ENCODE peak calls at places on chromosome 20, in five cellular contexts. S is heart left ventricle, H is A549, L is astrocyte, N is AG10803. A is an unnamed sample.
A peak's percentile ranks its signal among the peaks of the same experiment; 100 is the strongest.

GRCh38 chr20:34948030-34948429 is 7.6 kb downstream of the GSS start:
- DNase-seq in H (no peak), N (peak; percentile 87), S (no peak), L (peak; percentile 72), A (no peak)

GRCh38 chr20:53402233-53403005 is 191.2 kb downstream of the ZNF217 start:
- DNase-seq in N (no peak), S (no peak), H (no peak), L (no peak), A (no peak)

GRCh38 chr20:31605902-31606677 is 1.0 kb downstream of the ID1 start:
- DNase-seq in H (no peak), L (no peak), N (no peak), S (no peak), A (no peak)

GRCh38 chr20:38192323-38192885 is 27.3 kb upstream of the TGM2 start:
- DNase-seq in S (no peak), L (no peak), H (no peak), N (no peak), A (no peak)

GRCh38 chr20:24768977-24769675 is 179.9 kb upstream of the CST7 start:
- DNase-seq in L (no peak), H (no peak), N (no peak), S (no peak), A (no peak)

GRCh38 chr20:62274332-62275262 is 28.2 kb upstream of the ADRM1 start:
- DNase-seq in L (no peak), S (no peak), H (no peak), N (no peak), A (no peak)

GRCh38 chr20:24783631-24784492 is 165.2 kb upstream of the CST7 start:
- DNase-seq in L (no peak), N (no peak), H (peak; percentile 19), S (no peak), A (no peak)

GRCh38 chr20:7161690-7162089 is 394.2 kb downstream of the BMP2 start:
- DNase-seq in N (no peak), S (no peak), H (peak; percentile 9), L (no peak), A (no peak)

GRCh38 chr20:10793741-10794140 is 119.9 kb upstream of the JAG1 start:
- DNase-seq in S (no peak), N (no peak), L (no peak), H (no peak), A (no peak)

GRCh38 chr20:56400001-56400640 is 7.7 kb downstream of the CSTF1 start:
- DNase-seq in H (peak; percentile 71), N (peak; percentile 80), L (peak; percentile 46), S (peak; percentile 58), A (no peak)

GRCh38 chr20:5862703-5863039 is 87.7 kb downstream of the TRMT6 start:
- DNase-seq in H (no peak), N (no peak), S (no peak), L (no peak), A (no peak)

GRCh38 chr20:16267526-16267925 is 305.7 kb downstream of the KIF16B start:
- DNase-seq in L (no peak), S (no peak), N (no peak), H (no peak), A (no peak)

GRCh38 chr20:62097881-62098407 is 24.3 kb upstream of the LSM14B start:
- DNase-seq in L (no peak), N (no peak), S (no peak), H (no peak), A (no peak)

GRCh38 chr20:34522969-34523871 is 7.0 kb downstream of the DYNLRB1 start:
- DNase-seq in L (peak; percentile 46), N (peak; percentile 89), H (peak; percentile 82), S (no peak), A (no peak)

GRCh38 chr20:57894096-57894495 is 184.3 kb upstream of the PMEPA1 start:
- DNase-seq in L (no peak), H (no peak), S (no peak), N (no peak), A (no peak)

GRCh38 chr20:62025394-62025793 is 40.3 kb downstream of the TAF4 start:
- DNase-seq in N (peak; percentile 21), S (no peak), H (no peak), L (no peak), A (peak; percentile 18)

GRCh38 chr20:768426-768978 is at the start of gene SLC52A3:
- DNase-seq in N (no peak), S (peak; percentile 69), L (no peak), H (peak; percentile 79), A (no peak)

GRCh38 chr20:40880063-40880715 is 148.4 kb upstream of the TOP1 start:
- DNase-seq in N (no peak), H (no peak), L (no peak), S (no peak), A (no peak)
- TF ChIP-seq CTCF in N (no peak), H (no peak), L (no peak), S (no peak), A (no peak)

GRCh38 chr20:18057994-18058349 is 256 bp upstream of the OVOL2 start:
- DNase-seq in N (no peak), S (no peak), L (no peak), H (no peak), A (no peak)

GRCh38 chr20:18058661-18059467 is 1.1 kb upstream of the OVOL2 start:
- DNase-seq in N (no peak), S (no peak), L (no peak), H (peak; percentile 20), A (no peak)

GRCh38 chr20:18055261-18055660 is 2.5 kb downstream of the OVOL2 start:
- DNase-seq in L (no peak), N (no peak), H (no peak), S (no peak), A (no peak)

GRCh38 chr20:18056174-18057105 is 1.3 kb downstream of the OVOL2 start:
- DNase-seq in H (peak; percentile 34), L (no peak), N (no peak), S (no peak), A (no peak)

DNA sequence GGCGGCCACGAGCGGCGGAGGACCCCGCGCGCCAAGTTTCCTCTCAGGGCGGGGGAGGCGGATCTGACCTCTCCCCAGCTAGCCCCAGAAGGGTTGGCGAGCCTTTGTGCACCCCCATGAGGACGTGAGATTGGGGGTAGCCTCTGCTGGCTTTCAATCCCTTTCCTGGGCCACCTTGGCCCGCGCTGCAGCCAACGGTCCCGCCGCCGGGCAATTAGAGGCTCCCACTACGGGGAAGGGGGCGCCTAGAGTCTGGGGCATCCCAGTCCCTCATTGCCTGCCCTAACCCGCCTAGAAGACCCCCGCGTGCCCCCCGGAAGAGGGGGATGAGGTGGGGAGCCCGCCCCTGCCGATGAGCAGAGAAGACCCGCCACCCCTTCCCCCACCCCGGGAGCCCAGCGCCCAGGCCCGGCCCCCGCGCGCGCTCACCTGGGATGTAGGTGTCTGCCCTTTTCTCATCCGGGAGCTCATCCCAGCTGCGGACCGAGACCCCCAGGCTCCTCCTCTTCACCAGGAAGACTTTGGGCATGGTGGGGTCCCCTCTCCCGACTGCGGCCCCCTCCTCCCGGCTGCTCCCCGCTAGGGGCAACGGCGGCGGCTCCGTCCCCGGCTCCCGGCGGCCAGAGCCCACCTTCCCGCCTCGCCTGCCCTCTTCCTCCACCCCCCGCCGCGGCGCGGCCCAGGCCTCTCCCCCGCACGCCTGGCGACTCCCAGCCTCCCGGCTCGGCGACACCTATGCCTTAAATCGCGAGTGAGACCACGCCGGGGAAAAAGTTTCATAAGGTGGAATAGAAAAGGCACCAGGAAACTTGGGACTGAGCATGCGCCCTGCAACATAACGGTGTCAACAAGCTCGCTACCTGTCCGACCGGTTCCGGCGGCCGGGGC is at the start of gene OVOL2:
- DNase-seq in H (peak; percentile 39), N (no peak), L (no peak), S (no peak), A (no peak)
- H3K4me3 ChIP-seq in H (peak within 1 kb of the TSS; percentile 65), N (no peak within 1 kb of the TSS), L (no peak within 1 kb of the TSS), S (peak within 1 kb of the TSS; percentile 46), A (peak within 1 kb of the TSS; percentile 26)

DNA sequence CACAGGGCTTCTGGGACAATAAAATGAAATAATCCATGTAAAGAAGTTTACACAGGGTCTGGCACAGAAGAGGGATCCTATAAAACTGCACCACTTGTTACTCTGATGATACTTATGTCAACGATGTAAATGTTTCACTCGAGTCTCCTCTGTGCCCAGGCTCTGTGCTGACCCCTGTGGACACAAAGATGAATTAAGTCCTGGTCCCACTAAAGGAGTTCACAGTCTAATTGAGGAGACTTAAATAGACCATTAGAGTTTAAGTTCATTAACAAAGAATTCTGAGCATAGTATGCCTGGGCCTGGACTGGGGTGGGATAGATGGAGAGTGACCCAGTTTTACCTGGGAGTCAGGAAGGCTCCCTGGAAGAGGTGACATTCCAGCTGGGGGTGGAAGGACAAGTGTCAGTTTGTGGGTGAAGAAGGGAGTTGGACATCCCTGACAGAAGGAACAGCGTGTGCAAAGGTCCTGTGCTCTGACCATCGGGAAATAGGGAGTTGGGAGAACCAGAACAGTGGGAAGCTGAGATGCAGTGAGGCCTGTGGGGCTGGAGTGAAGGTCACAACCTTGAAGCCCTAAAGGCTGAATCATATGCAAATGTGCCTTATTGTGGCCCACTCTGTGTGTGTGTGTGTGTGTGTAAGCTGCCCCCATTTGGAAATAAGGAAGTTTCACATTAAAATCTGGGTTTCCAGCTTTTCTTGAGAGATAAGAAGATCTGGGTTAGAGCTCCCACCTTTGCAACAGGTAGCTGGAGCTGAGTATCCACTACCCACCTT is 1.1 kb downstream of the OCSTAMP start:
- DNase-seq in S (no peak), H (no peak), L (no peak), N (no peak), A (no peak)
- TF ChIP-seq CTCF in S (no peak), H (no peak), L (no peak), N (no peak), A (no peak)

GRCh38 chr20:4813839-4814695 is 92.4 kb downstream of the PRND start:
- DNase-seq in L (no peak), H (no peak), S (no peak), N (no peak), A (no peak)

GRCh38 chr20:4813076-4813838 is 91.5 kb downstream of the PRND start:
- DNase-seq in N (no peak), S (peak; percentile 53), L (no peak), H (no peak), A (no peak)

GRCh38 chr20:4812641-4813075 is 90.9 kb downstream of the PRND start:
- DNase-seq in L (no peak), N (no peak), S (no peak), H (no peak), A (no peak)

GRCh38 chr20:4815618-4816017 is 93.9 kb downstream of the PRND start:
- DNase-seq in N (no peak), S (no peak), L (no peak), H (no peak), A (no peak)

DNA sequence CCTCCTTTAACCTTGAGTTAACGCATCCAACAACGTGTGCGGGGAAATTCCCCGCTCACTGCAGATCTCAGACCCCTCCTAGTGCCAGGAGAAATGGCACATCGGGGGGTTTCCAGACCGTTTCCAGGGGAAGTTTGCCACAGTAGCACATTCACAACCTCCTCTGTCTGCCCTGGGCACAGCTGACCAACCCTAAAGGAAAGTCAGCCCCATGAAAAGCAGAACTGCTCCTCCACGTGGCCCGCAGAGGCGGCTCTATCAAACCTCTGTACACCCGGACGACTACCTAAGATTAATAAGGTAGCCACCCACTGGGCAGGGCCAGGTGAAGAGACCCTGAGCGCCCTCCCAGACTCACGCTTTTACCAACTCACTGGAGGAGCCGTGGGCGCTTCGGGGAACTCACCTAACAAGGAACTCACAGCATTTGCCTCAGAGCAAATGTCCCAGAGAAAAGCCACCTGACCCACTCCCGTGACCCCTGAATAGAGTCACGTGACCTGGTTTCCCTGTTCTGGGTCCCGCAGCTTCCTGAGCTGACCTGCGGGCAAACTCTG is 93.1 kb downstream of the PRND start:
- DNase-seq in H (no peak), S (no peak), L (no peak), N (no peak), A (no peak)
- H3K4me3 ChIP-seq in H (no peak overlapping the region), S (peak overlapping the region; percentile 58), L (no peak overlapping the region), N (no peak overlapping the region), A (no peak overlapping the region)

A was measured in retinal pigment epithelial cell.